ENCODE peak calls at places on chromosomes 1 and 21, in six cellular contexts. W is NCI-H345, K is bronchial epithelial cell, J is T-helper 9 cell, A is ELR, I is GM13977. D is an unnamed sample.

GRCh38 chr1:101915597-101915996 is 81.1 kb downstream of the OLFM3 start:
- DNase-seq in J (no peak), I (no peak), A (no peak), K (no peak), W (no peak), D (no peak)

GRCh38 chr1:20787775-20788488 is 825 bp upstream of the HP1BP3 start:
- DNase-seq in J (no peak), I (peak; percentile 8), A (peak; percentile 65), W (no peak), K (peak; percentile 69), D (no peak)

GRCh38 chr1:106217765-106218164 is 838.7 kb upstream of the PRMT6 start:
- DNase-seq in A (no peak), I (no peak), W (no peak), J (no peak), K (no peak), D (no peak)

GRCh38 chr1:230114245-230114651 is 47.2 kb downstream of the GALNT2 start:
- DNase-seq in I (no peak), J (no peak), K (no peak), W (no peak), A (no peak), D (no peak)

GRCh38 chr1:156845055-156845952 is 13.6 kb downstream of the INSRR start:
- DNase-seq in A (no peak), I (peak; percentile 48), W (no peak), K (no peak), J (peak; percentile 31), D (no peak)

GRCh38 chr1:159825564-159825963 is 1.1 kb upstream of the SLAMF8 start:
- DNase-seq in K (no peak), W (no peak), A (no peak), J (no peak), I (no peak), D (no peak)

GRCh38 chr21:31554511-31555022 is 104.9 kb upstream of the SOD1 start:
- DNase-seq in J (no peak), W (no peak), I (peak; percentile 73), K (peak; percentile 58), A (peak; percentile 52), D (no peak)

GRCh38 chr1:226981838-226982237 is 41.7 kb downstream of the COQ8A start:
- DNase-seq in K (no peak), A (no peak), W (no peak), I (no peak), J (no peak), D (no peak)

GRCh38 chr1:27303509-27303908 is 18.5 kb upstream of the TMEM222 start:
- DNase-seq in K (no peak), W (no peak), J (no peak), A (no peak), I (no peak), D (no peak)

GRCh38 chr1:87333692-87334347 is 5.1 kb downstream of the LMO4 start:
- DNase-seq in I (peak; percentile 44), J (no peak), A (no peak), W (no peak), K (no peak), D (no peak)

GRCh38 chr1:217857061-217857460 is 225.9 kb downstream of the SPATA17 start:
- DNase-seq in K (no peak), A (no peak), W (no peak), I (no peak), J (no peak), D (no peak)

GRCh38 chr1:17192394-17193221 is 12.3 kb upstream of the PADI1 start:
- DNase-seq in J (no peak), A (no peak), K (peak; percentile 89), I (no peak), W (no peak), D (no peak)

GRCh38 chr21:15604424-15604823 is 125.4 kb upstream of the USP25 start:
- DNase-seq in W (no peak), I (no peak), A (peak; percentile 38), J (no peak), K (peak; percentile 90), D (no peak)

GRCh38 chr1:236728752-236729151 is 42.5 kb downstream of the ACTN2 start:
- DNase-seq in J (no peak), K (no peak), A (no peak), I (no peak), W (no peak), D (no peak)

GRCh38 chr1:151562661-151563060 is 22.6 kb downstream of the TUFT1 start:
- DNase-seq in I (no peak), W (no peak), J (no peak), A (no peak), K (no peak), D (no peak)

GRCh38 chr1:193143285-193143684 is 21.5 kb downstream of the CDC73 start:
- DNase-seq in J (no peak), W (no peak), I (no peak), A (peak; percentile 42), K (peak; percentile 17), D (no peak)

GRCh38 chr1:238176441-238176840 is 285.7 kb upstream of the ZP4 start:
- DNase-seq in I (no peak), J (no peak), A (peak; percentile 46), W (no peak), K (no peak), D (no peak)

GRCh38 chr1:239306426-239306825 is 79.9 kb upstream of the CHRM3 start:
- DNase-seq in K (no peak), I (no peak), J (no peak), W (no peak), A (no peak), D (no peak)

GRCh38 chr1:206470692-206471414 is 577 bp downstream of the IKBKE start:
- DNase-seq in W (no peak), I (peak; percentile 67), A (peak; percentile 89), K (peak; percentile 60), J (no peak), D (peak; percentile 76)

GRCh38 chr1:183180213-183180612 is 5.9 kb upstream of the LAMC2 start:
- DNase-seq in J (no peak), I (peak; percentile 28), W (no peak), A (peak; percentile 40), K (peak; percentile 56), D (peak; percentile 49)

GRCh38 chr21:37915941-37916794 is at the start of gene KCNJ6:
- DNase-seq in W (peak; percentile 69), J (no peak), I (no peak), A (peak; percentile 79), K (no peak), D (no peak)

GRCh38 chr1:41710980-41711379 is 207.7 kb downstream of the HIVEP3 start:
- DNase-seq in K (no peak), J (no peak), I (no peak), W (no peak), A (no peak), D (no peak)

GRCh38 chr1:223783676-223784075 is 62.1 kb downstream of the TP53BP2 start:
- DNase-seq in J (no peak), K (no peak), A (no peak), W (no peak), I (no peak), D (no peak)

GRCh38 chr1:112769611-112770010 is 54.5 kb upstream of the PPM1J start:
- DNase-seq in J (no peak), I (no peak), A (peak; percentile 61), K (peak; percentile 6), W (no peak), D (no peak)

GRCh38 chr1:231419738-231420298 is 2.3 kb downstream of the EGLN1 start:
- DNase-seq in K (no peak), J (no peak), I (no peak), A (peak; percentile 43), W (no peak), D (no peak)